ENCODE peak calls at places on chromosomes 11 and 22, in ten cellular contexts. S is neural progenitor cell; G is IMR-90; B is mesendoderm; W is neuronal stem cell; I is BJ; Z is lower lobe of right lung; U is CD8-positive, alpha-beta memory T cell; T is fibroblast of mammary gland; V is AG09309. J is an unnamed sample.

GRCh38 chr11:34599406-34599901 is 21.4 kb upstream of the EHF start:
- DNase-seq in T (peak), U (no peak), B (no peak), V (peak), Z (no peak), W (no peak), I (peak), G (peak), S (no peak), J (no peak)

GRCh38 chr22:44573451-44573850 is 75.4 kb upstream of the RTL6 start:
- DNase-seq in V (no peak), B (no peak), W (no peak), I (no peak), T (no peak), U (no peak), S (no peak), Z (no peak), G (no peak), J (no peak)

GRCh38 chr11:115912484-115912945 is 408.3 kb upstream of the CADM1 start:
- DNase-seq in T (no peak), V (no peak), S (peak), G (peak), B (peak), I (no peak), W (no peak), Z (no peak), U (no peak), J (no peak)

GRCh38 chr22:26164174-26164573 is 5.1 kb upstream of the SEZ6L start:
- DNase-seq in U (no peak), T (no peak), Z (no peak), S (no peak), B (no peak), I (no peak), V (no peak), G (no peak), W (no peak), J (no peak)

GRCh38 chr11:118691926-118692830 is 12.7 kb upstream of the TREH start:
- DNase-seq in T (peak), V (no peak), S (no peak), B (peak), W (no peak), G (peak), Z (no peak), U (peak), I (no peak), J (peak)

GRCh38 chr11:63574856-63575602 is 11.8 kb upstream of the PLAAT2 start:
- DNase-seq in V (no peak), G (peak), T (peak), Z (no peak), W (no peak), I (no peak), B (no peak), U (no peak), S (no peak), J (no peak)

GRCh38 chr11:27718346-27718852 is 18.1 kb upstream of the BDNF start:
- DNase-seq in S (peak), T (peak), B (peak), V (peak), G (peak), W (peak), I (peak), U (no peak), Z (no peak), J (no peak)

GRCh38 chr22:27437570-27437969 is 364.0 kb downstream of the MN1 start:
- DNase-seq in G (no peak), V (no peak), Z (no peak), W (no peak), B (no peak), U (no peak), T (no peak), S (no peak), I (no peak), J (no peak)

GRCh38 chr22:21623402-21623970 is 6.3 kb downstream of the YDJC start:
- DNase-seq in I (no peak), S (no peak), Z (no peak), V (no peak), G (no peak), B (no peak), U (no peak), T (no peak), W (no peak), J (no peak)

GRCh38 chr11:1988667-1989317 is 8.8 kb downstream of the H19 start:
- DNase-seq in U (peak), B (peak), V (no peak), S (no peak), Z (peak), I (no peak), T (no peak), G (no peak), W (no peak), J (no peak)

GRCh38 chr22:20483771-20484170 is 11.8 kb downstream of the KLHL22 start:
- DNase-seq in W (no peak), I (no peak), Z (no peak), V (no peak), G (no peak), T (no peak), U (no peak), B (no peak), S (no peak), J (no peak)

GRCh38 chr11:121829159-121829643 is 286.8 kb downstream of the BLID start:
- DNase-seq in Z (no peak), W (no peak), V (peak), B (no peak), I (peak), S (no peak), T (peak), G (peak), U (no peak), J (no peak)

GRCh38 chr11:79428406-79428805 is 12.4 kb downstream of the TENM4 start:
- DNase-seq in V (no peak), S (no peak), T (peak), B (no peak), W (no peak), U (no peak), I (no peak), G (no peak), Z (no peak), J (no peak)

GRCh38 chr22:37563153-37564081 is 3.1 kb downstream of the CDC42EP1 start:
- DNase-seq in W (no peak), S (no peak), I (peak), Z (peak), V (peak), B (peak), T (peak), U (no peak), G (peak), J (no peak)

GRCh38 chr11:75557649-75558494 is 4.2 kb upstream of the SERPINH1 start:
- DNase-seq in V (peak), I (peak), G (peak), B (no peak), U (no peak), Z (peak), T (peak), S (no peak), W (no peak), J (no peak)

GRCh38 chr11:6617315-6617781 is 1.9 kb downstream of the TPP1 start:
- DNase-seq in I (no peak), W (no peak), S (no peak), U (no peak), T (peak), B (no peak), Z (no peak), G (no peak), V (no peak), J (no peak)

GRCh38 chr11:16117989-16118810 is 238.1 kb downstream of the SOX6 start:
- DNase-seq in Z (no peak), U (no peak), V (no peak), S (no peak), T (no peak), W (no peak), G (no peak), B (no peak), I (no peak), J (no peak)

GRCh38 chr22:19207902-19208283 is 29.4 kb upstream of the SLC25A1 start:
- DNase-seq in W (no peak), T (no peak), S (no peak), G (no peak), I (no peak), U (no peak), B (no peak), V (no peak), Z (no peak), J (no peak)

GRCh38 chr11:77487790-77488189 is 13.9 kb upstream of the PAK1 start:
- DNase-seq in I (no peak), V (no peak), T (no peak), Z (no peak), B (no peak), G (no peak), S (no peak), U (no peak), W (no peak), J (no peak)

GRCh38 chr11:110430267-110431211 is 791 bp downstream of the FDX1 start:
- DNase-seq in T (peak), U (no peak), W (peak), B (peak), Z (no peak), G (peak), V (no peak), S (peak), I (no peak), J (no peak)

GRCh38 chr22:50341977-50342650 is 1.0 kb upstream of the PPP6R2 start:
- DNase-seq in I (no peak), U (peak), G (peak), T (peak), V (no peak), B (peak), S (peak), W (peak), Z (peak), J (peak)

GRCh38 chr11:118912742-118913410 is 12.8 kb downstream of the BCL9L start:
- DNase-seq in I (no peak), B (peak), V (no peak), Z (no peak), W (no peak), S (no peak), U (no peak), G (peak), T (peak), J (no peak)

GRCh38 chr11:117771841-117772240 is 25.2 kb downstream of the DSCAML1 start:
- DNase-seq in U (no peak), I (no peak), W (no peak), G (no peak), S (no peak), V (no peak), B (no peak), T (no peak), Z (no peak), J (no peak)

GRCh38 chr22:37218771-37219411 is 6.6 kb upstream of the SSTR3 start:
- DNase-seq in B (no peak), G (no peak), Z (no peak), I (no peak), T (no peak), W (no peak), U (peak), V (no peak), S (no peak), J (peak)

GRCh38 chr11:65426839-65427690 is 4.5 kb downstream of the NEAT1 start:
- DNase-seq in V (peak), W (no peak), U (no peak), T (peak), B (peak), G (peak), I (no peak), S (no peak), Z (peak), J (no peak)

GRCh38 chr11:117313828-117314768 is 2.0 kb downstream of the BACE1 start:
- DNase-seq in I (no peak), U (no peak), Z (no peak), G (no peak), V (no peak), S (no peak), B (no peak), W (no peak), T (no peak), J (no peak)

GRCh38 chr11:133927690-133928627 is 28.8 kb downstream of the IGSF9B start:
- DNase-seq in B (peak), I (no peak), T (peak), S (peak), G (peak), U (peak), Z (no peak), W (no peak), V (peak), J (peak)

GRCh38 chr11:67057410-67057757 is 737 bp downstream of the RHOD start:
- DNase-seq in G (no peak), Z (no peak), I (no peak), B (no peak), T (no peak), W (no peak), S (no peak), U (no peak), V (no peak), J (no peak)

GRCh38 chr22:50691521-50691920 is 18.9 kb downstream of the SHANK3 start:
- DNase-seq in T (peak), G (peak), U (peak), W (no peak), B (peak), I (no peak), V (peak), Z (no peak), S (peak), J (peak)

GRCh38 chr22:26610983-26611382 is 6.8 kb downstream of the CRYBB1 start:
- DNase-seq in V (no peak), B (no peak), I (no peak), U (no peak), W (no peak), T (peak), G (peak), Z (no peak), S (no peak), J (no peak)

GRCh38 chr11:61418136-61418535 is 11.6 kb downstream of the CPSF7 start:
- DNase-seq in I (no peak), W (no peak), S (no peak), G (peak), T (peak), U (no peak), V (no peak), B (no peak), Z (no peak), J (no peak)

GRCh38 chr11:538431-539051 is 1.2 kb downstream of the LRRC56 start:
- DNase-seq in Z (peak), T (no peak), G (no peak), U (no peak), V (no peak), S (no peak), W (no peak), B (no peak), I (no peak), J (no peak)

GRCh38 chr11:32430586-32431357 is 4.6 kb downstream of the WT1 start:
- DNase-seq in G (no peak), T (no peak), S (peak), B (peak), W (no peak), U (no peak), V (no peak), I (no peak), Z (no peak), J (no peak)

GRCh38 chr11:64569300-64569970 is 21.6 kb upstream of the SLC22A12 start:
- DNase-seq in G (no peak), V (no peak), I (no peak), T (no peak), Z (peak), S (no peak), U (no peak), W (no peak), B (no peak), J (no peak)

DNA sequence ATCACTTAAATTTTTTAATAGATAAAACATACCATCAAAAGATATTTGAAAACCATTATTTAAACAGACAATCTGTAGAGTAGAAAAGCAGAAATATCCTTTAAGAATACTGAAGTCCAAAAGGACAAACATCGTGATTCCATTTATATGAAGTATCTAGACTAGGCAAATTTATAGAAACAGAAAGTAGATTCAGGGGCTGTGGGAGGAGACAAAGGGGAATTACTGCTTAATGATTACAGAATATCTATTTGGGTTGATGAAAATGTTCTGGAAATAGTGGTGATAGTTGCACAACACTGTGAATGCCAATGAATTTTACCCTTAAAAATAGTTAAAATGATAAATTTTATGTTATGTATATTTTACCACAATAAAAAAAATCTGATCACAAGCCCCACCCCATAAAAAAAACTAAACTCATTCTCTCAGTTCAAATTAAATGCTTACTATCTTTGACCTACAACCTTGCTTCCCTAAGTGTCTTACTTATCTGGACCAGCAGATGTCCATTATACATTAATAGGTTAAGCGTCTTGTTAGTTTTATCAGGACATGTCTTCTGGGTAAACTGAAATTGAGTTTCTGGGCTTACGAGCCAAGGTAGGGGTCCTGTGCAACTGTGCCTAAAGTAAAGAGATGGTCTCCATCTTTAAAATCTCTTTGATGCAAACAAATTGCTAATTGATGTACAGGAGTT is 86.3 kb downstream of the FCHSD2 start:
- DNase-seq in I (no peak), W (no peak), V (no peak), T (no peak), B (no peak), Z (no peak), G (no peak), U (no peak), S (no peak), J (no peak)
- H3K4me3 ChIP-seq in I (no peak), W (no peak), V (no peak), T (no peak), B (no peak), Z (no peak), G (no peak), U (no peak), S (no peak), J (no peak)

DNA sequence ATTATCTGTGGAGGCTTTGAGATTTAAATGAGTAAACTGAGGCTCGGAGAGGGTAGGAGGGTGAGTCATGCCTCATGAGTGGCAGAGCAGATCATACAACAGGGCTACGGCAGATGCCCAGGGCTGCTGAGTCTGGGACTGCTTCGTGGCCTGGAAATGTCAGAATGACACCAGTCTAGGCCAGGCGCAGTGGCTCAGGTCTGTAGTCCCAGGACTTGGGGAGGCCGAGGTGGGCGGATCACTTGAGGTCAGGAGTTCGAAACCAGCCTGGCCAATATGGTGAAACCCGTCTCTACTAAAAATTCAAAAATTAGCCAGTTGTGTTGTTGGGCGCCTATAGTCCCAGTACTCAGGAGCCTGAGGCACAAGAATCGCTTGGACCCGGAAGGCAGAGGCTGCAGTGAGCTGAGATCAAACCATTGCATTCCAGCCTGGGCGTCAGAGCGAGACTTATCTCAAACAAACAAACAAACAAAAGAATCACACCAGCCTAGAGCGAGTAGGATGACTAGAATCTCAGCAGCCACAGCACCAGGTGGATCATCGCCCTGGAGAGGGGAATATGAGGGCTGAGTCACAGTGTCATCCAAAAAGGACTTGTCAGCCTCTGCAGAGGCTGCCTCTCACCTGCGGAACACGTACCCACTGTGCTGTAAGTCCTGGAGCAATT is 48.6 kb upstream of the ADA2 start:
- DNase-seq in G (no peak), T (no peak), U (no peak), W (no peak), S (no peak), I (no peak), V (no peak), B (peak), Z (no peak), J (no peak)
- H3K4me3 ChIP-seq in G (no peak), T (no peak), U (no peak), W (no peak), S (no peak), I (no peak), V (no peak), B (no peak), Z (no peak), J (no peak)

GRCh38 chr22:29883831-29884139 is 811 bp downstream of the MTMR3 start:
- DNase-seq in Z (no peak), U (no peak), S (no peak), I (no peak), T (no peak), B (no peak), V (no peak), W (no peak), G (peak), J (no peak)

GRCh38 chr22:29886601-29887000 is 3.6 kb downstream of the MTMR3 start:
- DNase-seq in T (no peak), I (no peak), V (no peak), Z (no peak), U (no peak), S (no peak), B (no peak), G (no peak), W (no peak), J (no peak)

GRCh38 chr22:29883045-29883830 is at the start of gene MTMR3:
- DNase-seq in S (peak), T (peak), U (peak), I (peak), G (peak), W (peak), V (peak), B (peak), Z (peak), J (peak)

GRCh38 chr22:29887358-29887757 is 4.4 kb downstream of the MTMR3 start:
- DNase-seq in Z (no peak), W (no peak), U (no peak), T (no peak), B (no peak), S (no peak), G (no peak), V (no peak), I (no peak), J (no peak)

DNA sequence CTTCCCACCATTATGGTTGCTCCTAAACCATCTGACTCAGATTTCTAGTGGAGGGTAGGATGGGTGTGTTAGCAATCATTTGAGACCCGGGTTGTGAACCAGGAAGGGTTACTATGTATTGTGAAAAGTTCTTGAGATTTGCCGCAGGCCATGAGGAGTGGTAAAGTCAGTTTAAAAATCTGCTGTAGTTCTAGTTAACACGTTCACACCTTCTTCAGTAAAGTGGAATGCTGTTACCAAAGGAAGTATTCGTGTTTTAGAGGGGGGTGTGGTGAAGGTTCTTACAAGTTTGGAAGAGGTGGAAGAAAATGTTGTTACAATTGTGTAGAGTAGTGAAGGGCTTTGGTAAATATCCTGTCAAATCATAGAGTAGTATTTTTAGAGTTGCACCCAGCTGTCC is 2.6 kb downstream of the MTMR3 start:
- DNase-seq in G (no peak), W (no peak), Z (no peak), U (no peak), V (no peak), I (no peak), T (no peak), B (peak), S (no peak), J (no peak)
- H3K4me3 ChIP-seq in G (no peak), W (no peak), Z (peak), U (no peak), V (no peak), I (no peak), T (no peak), B (no peak), S (no peak), J (no peak)

GRCh38 chr22:24445481-24446290 is 18.3 kb downstream of the ADORA2A start:
- DNase-seq in G (no peak), U (no peak), T (no peak), I (no peak), V (no peak), B (peak), S (peak), W (peak), Z (no peak), J (no peak)
- H3K4me3 ChIP-seq in G (no peak), U (no peak), T (no peak), I (no peak), V (no peak), B (no peak), S (no peak), W (no peak), Z (no peak), J (no peak)

GRCh38 chr22:35837328-35837727 is 119.7 kb downstream of the APOL5 start:
- DNase-seq in T (no peak), B (no peak), S (no peak), V (no peak), U (no peak), W (no peak), G (no peak), I (no peak), Z (no peak), J (no peak)

GRCh38 chr22:35841907-35842518 is 124.3 kb downstream of the APOL5 start:
- DNase-seq in B (no peak), I (no peak), Z (no peak), U (no peak), G (no peak), T (no peak), S (no peak), W (no peak), V (no peak), J (no peak)

GRCh38 chr22:35842519-35842913 is 124.8 kb downstream of the APOL5 start:
- DNase-seq in V (no peak), Z (no peak), I (no peak), G (no peak), T (no peak), W (no peak), B (peak), S (no peak), U (no peak), J (no peak)

GRCh38 chr22:35838849-35839646 is 121.4 kb downstream of the APOL5 start:
- DNase-seq in G (peak), T (peak), S (peak), I (no peak), W (peak), B (peak), U (no peak), Z (no peak), V (peak), J (peak)

GRCh38 chr22:35839811-35840739 is 122.4 kb downstream of the APOL5 start:
- DNase-seq in V (peak), Z (peak), B (peak), I (peak), W (peak), U (no peak), G (peak), T (peak), S (peak), J (no peak)
- H3K4me3 ChIP-seq in V (peak), Z (peak), B (peak), I (peak), W (peak), U (no peak), G (peak), T (peak), S (peak), J (no peak)